ENCODE peak calls at places on chromosomes 13 and 19, in nine cellular contexts. One of them, this sample, is unnamed.

GRCh38 chr13:59991395-59991794 is 172.3 kb downstream of the DIAPH3 start:
- DNase-seq in activated T-cell treated with anti-CD3 and anti-CD28 coated beads, Interleukin-2, amount 50 U/mL, for 72 hours: no peak
- DNase-seq in endodermal cell: no peak
- DNase-seq in hippocampal formation: no peak
- DNase-seq in stimulated activated CD4-positive, alpha-beta T cell treated with anti-CD3 and anti-CD28 coated beads, Interleukin-12 subunit alpha, Interleukin-12 subunit beta, amount 100 ng/mL, for 24 hours: no peak
- DNase-seq in activated CD8-positive, alpha-beta T cell treated with anti-CD3 and anti-CD28 coated beads for 36 hours: no peak
- DNase-seq in cardiac fibroblast: no peak
- DNase-seq in T-cell: no peak
- DNase-seq in B cell: no peak
- DNase-seq in this sample: no peak

GRCh38 chr13:20125129-20125782 is 35.6 kb downstream of the GJA3 start:
- DNase-seq in activated T-cell treated with anti-CD3 and anti-CD28 coated beads, Interleukin-2, amount 50 U/mL, for 72 hours: no peak
- DNase-seq in endodermal cell: no peak
- DNase-seq in hippocampal formation: no peak
- DNase-seq in stimulated activated CD4-positive, alpha-beta T cell treated with anti-CD3 and anti-CD28 coated beads, Interleukin-12 subunit alpha, Interleukin-12 subunit beta, amount 100 ng/mL, for 24 hours: no peak
- DNase-seq in activated CD8-positive, alpha-beta T cell treated with anti-CD3 and anti-CD28 coated beads for 36 hours: no peak
- DNase-seq in cardiac fibroblast: peak
- DNase-seq in T-cell: no peak
- DNase-seq in B cell: no peak
- DNase-seq in this sample: peak

GRCh38 chr13:109096101-109096500 is 466.7 kb downstream of the MYO16 start:
- DNase-seq in activated T-cell treated with anti-CD3 and anti-CD28 coated beads, Interleukin-2, amount 50 U/mL, for 72 hours: no peak
- DNase-seq in endodermal cell: no peak
- DNase-seq in hippocampal formation: no peak
- DNase-seq in stimulated activated CD4-positive, alpha-beta T cell treated with anti-CD3 and anti-CD28 coated beads, Interleukin-12 subunit alpha, Interleukin-12 subunit beta, amount 100 ng/mL, for 24 hours: no peak
- DNase-seq in activated CD8-positive, alpha-beta T cell treated with anti-CD3 and anti-CD28 coated beads for 36 hours: no peak
- DNase-seq in cardiac fibroblast: no peak
- DNase-seq in T-cell: no peak
- DNase-seq in B cell: no peak
- DNase-seq in this sample: no peak

GRCh38 chr13:19658192-19658591 is 24.7 kb downstream of the MPHOSPH8 start:
- DNase-seq in activated T-cell treated with anti-CD3 and anti-CD28 coated beads, Interleukin-2, amount 50 U/mL, for 72 hours: no peak
- DNase-seq in endodermal cell: no peak
- DNase-seq in hippocampal formation: no peak
- DNase-seq in stimulated activated CD4-positive, alpha-beta T cell treated with anti-CD3 and anti-CD28 coated beads, Interleukin-12 subunit alpha, Interleukin-12 subunit beta, amount 100 ng/mL, for 24 hours: no peak
- DNase-seq in activated CD8-positive, alpha-beta T cell treated with anti-CD3 and anti-CD28 coated beads for 36 hours: no peak
- DNase-seq in cardiac fibroblast: no peak
- DNase-seq in T-cell: no peak
- DNase-seq in B cell: no peak
- DNase-seq in this sample: no peak

GRCh38 chr13:76903544-76904162 is 17.4 kb upstream of the KCTD12 start:
- DNase-seq in activated T-cell treated with anti-CD3 and anti-CD28 coated beads, Interleukin-2, amount 50 U/mL, for 72 hours: peak
- DNase-seq in endodermal cell: peak
- DNase-seq in hippocampal formation: no peak
- DNase-seq in stimulated activated CD4-positive, alpha-beta T cell treated with anti-CD3 and anti-CD28 coated beads, Interleukin-12 subunit alpha, Interleukin-12 subunit beta, amount 100 ng/mL, for 24 hours: peak
- DNase-seq in activated CD8-positive, alpha-beta T cell treated with anti-CD3 and anti-CD28 coated beads for 36 hours: peak
- DNase-seq in cardiac fibroblast: peak
- DNase-seq in T-cell: peak
- DNase-seq in B cell: peak
- DNase-seq in this sample: peak

GRCh38 chr13:44407379-44407778 is 33.8 kb downstream of the SERP2 start:
- DNase-seq in activated T-cell treated with anti-CD3 and anti-CD28 coated beads, Interleukin-2, amount 50 U/mL, for 72 hours: no peak
- DNase-seq in endodermal cell: no peak
- DNase-seq in hippocampal formation: no peak
- DNase-seq in stimulated activated CD4-positive, alpha-beta T cell treated with anti-CD3 and anti-CD28 coated beads, Interleukin-12 subunit alpha, Interleukin-12 subunit beta, amount 100 ng/mL, for 24 hours: no peak
- DNase-seq in activated CD8-positive, alpha-beta T cell treated with anti-CD3 and anti-CD28 coated beads for 36 hours: no peak
- DNase-seq in cardiac fibroblast: no peak
- DNase-seq in T-cell: no peak
- DNase-seq in B cell: no peak
- DNase-seq in this sample: no peak

GRCh38 chr13:73336789-73337188 is 278.0 kb downstream of the KLF5 start:
- DNase-seq in activated T-cell treated with anti-CD3 and anti-CD28 coated beads, Interleukin-2, amount 50 U/mL, for 72 hours: no peak
- DNase-seq in endodermal cell: no peak
- DNase-seq in hippocampal formation: no peak
- DNase-seq in stimulated activated CD4-positive, alpha-beta T cell treated with anti-CD3 and anti-CD28 coated beads, Interleukin-12 subunit alpha, Interleukin-12 subunit beta, amount 100 ng/mL, for 24 hours: no peak
- DNase-seq in activated CD8-positive, alpha-beta T cell treated with anti-CD3 and anti-CD28 coated beads for 36 hours: no peak
- DNase-seq in cardiac fibroblast: no peak
- DNase-seq in T-cell: no peak
- DNase-seq in B cell: no peak
- DNase-seq in this sample: peak

GRCh38 chr13:52670726-52671125 is 18.1 kb downstream of the SUGT1 start:
- DNase-seq in activated T-cell treated with anti-CD3 and anti-CD28 coated beads, Interleukin-2, amount 50 U/mL, for 72 hours: no peak
- DNase-seq in endodermal cell: no peak
- DNase-seq in hippocampal formation: no peak
- DNase-seq in stimulated activated CD4-positive, alpha-beta T cell treated with anti-CD3 and anti-CD28 coated beads, Interleukin-12 subunit alpha, Interleukin-12 subunit beta, amount 100 ng/mL, for 24 hours: no peak
- DNase-seq in activated CD8-positive, alpha-beta T cell treated with anti-CD3 and anti-CD28 coated beads for 36 hours: no peak
- DNase-seq in cardiac fibroblast: no peak
- DNase-seq in T-cell: no peak
- DNase-seq in B cell: no peak
- DNase-seq in this sample: no peak

GRCh38 chr19:11375143-11375948 is 880 bp downstream of the SWSAP1 start:
- DNase-seq in activated T-cell treated with anti-CD3 and anti-CD28 coated beads, Interleukin-2, amount 50 U/mL, for 72 hours: peak
- DNase-seq in endodermal cell: peak
- DNase-seq in hippocampal formation: no peak
- DNase-seq in stimulated activated CD4-positive, alpha-beta T cell treated with anti-CD3 and anti-CD28 coated beads, Interleukin-12 subunit alpha, Interleukin-12 subunit beta, amount 100 ng/mL, for 24 hours: peak
- DNase-seq in activated CD8-positive, alpha-beta T cell treated with anti-CD3 and anti-CD28 coated beads for 36 hours: peak
- DNase-seq in cardiac fibroblast: no peak
- DNase-seq in T-cell: peak
- DNase-seq in B cell: peak
- DNase-seq in this sample: no peak

GRCh38 chr13:100356889-100357288 is 231.7 kb downstream of the GGACT start:
- DNase-seq in activated T-cell treated with anti-CD3 and anti-CD28 coated beads, Interleukin-2, amount 50 U/mL, for 72 hours: no peak
- DNase-seq in endodermal cell: no peak
- DNase-seq in hippocampal formation: no peak
- DNase-seq in stimulated activated CD4-positive, alpha-beta T cell treated with anti-CD3 and anti-CD28 coated beads, Interleukin-12 subunit alpha, Interleukin-12 subunit beta, amount 100 ng/mL, for 24 hours: no peak
- DNase-seq in activated CD8-positive, alpha-beta T cell treated with anti-CD3 and anti-CD28 coated beads for 36 hours: no peak
- DNase-seq in cardiac fibroblast: peak
- DNase-seq in T-cell: no peak
- DNase-seq in B cell: no peak
- DNase-seq in this sample: no peak

GRCh38 chr19:39539165-39539518 is 819 bp downstream of the EID2 start:
- DNase-seq in activated T-cell treated with anti-CD3 and anti-CD28 coated beads, Interleukin-2, amount 50 U/mL, for 72 hours: no peak
- DNase-seq in endodermal cell: no peak
- DNase-seq in hippocampal formation: no peak
- DNase-seq in stimulated activated CD4-positive, alpha-beta T cell treated with anti-CD3 and anti-CD28 coated beads, Interleukin-12 subunit alpha, Interleukin-12 subunit beta, amount 100 ng/mL, for 24 hours: no peak
- DNase-seq in activated CD8-positive, alpha-beta T cell treated with anti-CD3 and anti-CD28 coated beads for 36 hours: no peak
- DNase-seq in cardiac fibroblast: no peak
- DNase-seq in T-cell: no peak
- DNase-seq in B cell: no peak
- DNase-seq in this sample: no peak

GRCh38 chr19:47609885-47610545 is 1.1 kb downstream of the BICRA start:
- DNase-seq in activated T-cell treated with anti-CD3 and anti-CD28 coated beads, Interleukin-2, amount 50 U/mL, for 72 hours: peak
- DNase-seq in endodermal cell: peak
- DNase-seq in hippocampal formation: peak
- DNase-seq in stimulated activated CD4-positive, alpha-beta T cell treated with anti-CD3 and anti-CD28 coated beads, Interleukin-12 subunit alpha, Interleukin-12 subunit beta, amount 100 ng/mL, for 24 hours: no peak
- DNase-seq in activated CD8-positive, alpha-beta T cell treated with anti-CD3 and anti-CD28 coated beads for 36 hours: peak
- DNase-seq in cardiac fibroblast: peak
- DNase-seq in T-cell: peak
- DNase-seq in B cell: peak
- DNase-seq in this sample: no peak

GRCh38 chr13:31000889-31001288 is 68.4 kb downstream of the TEX26 start:
- DNase-seq in activated T-cell treated with anti-CD3 and anti-CD28 coated beads, Interleukin-2, amount 50 U/mL, for 72 hours: no peak
- DNase-seq in endodermal cell: peak
- DNase-seq in hippocampal formation: no peak
- DNase-seq in stimulated activated CD4-positive, alpha-beta T cell treated with anti-CD3 and anti-CD28 coated beads, Interleukin-12 subunit alpha, Interleukin-12 subunit beta, amount 100 ng/mL, for 24 hours: no peak
- DNase-seq in activated CD8-positive, alpha-beta T cell treated with anti-CD3 and anti-CD28 coated beads for 36 hours: no peak
- DNase-seq in cardiac fibroblast: peak
- DNase-seq in T-cell: no peak
- DNase-seq in B cell: no peak
- DNase-seq in this sample: no peak

GRCh38 chr13:109785892-109786450 is 412 bp downstream of the IRS2 start:
- DNase-seq in activated T-cell treated with anti-CD3 and anti-CD28 coated beads, Interleukin-2, amount 50 U/mL, for 72 hours: no peak
- DNase-seq in endodermal cell: no peak
- DNase-seq in hippocampal formation: no peak
- DNase-seq in stimulated activated CD4-positive, alpha-beta T cell treated with anti-CD3 and anti-CD28 coated beads, Interleukin-12 subunit alpha, Interleukin-12 subunit beta, amount 100 ng/mL, for 24 hours: no peak
- DNase-seq in activated CD8-positive, alpha-beta T cell treated with anti-CD3 and anti-CD28 coated beads for 36 hours: no peak
- DNase-seq in cardiac fibroblast: peak
- DNase-seq in T-cell: no peak
- DNase-seq in B cell: no peak
- DNase-seq in this sample: no peak

GRCh38 chr13:42875448-42876269 is 94.3 kb downstream of the FAM216B start:
- DNase-seq in activated T-cell treated with anti-CD3 and anti-CD28 coated beads, Interleukin-2, amount 50 U/mL, for 72 hours: no peak
- DNase-seq in endodermal cell: peak
- DNase-seq in hippocampal formation: no peak
- DNase-seq in stimulated activated CD4-positive, alpha-beta T cell treated with anti-CD3 and anti-CD28 coated beads, Interleukin-12 subunit alpha, Interleukin-12 subunit beta, amount 100 ng/mL, for 24 hours: no peak
- DNase-seq in activated CD8-positive, alpha-beta T cell treated with anti-CD3 and anti-CD28 coated beads for 36 hours: no peak
- DNase-seq in cardiac fibroblast: peak
- DNase-seq in T-cell: no peak
- DNase-seq in B cell: no peak
- DNase-seq in this sample: peak

GRCh38 chr19:52237771-52238400 is 31.5 kb upstream of the ZNF766 start:
- DNase-seq in activated T-cell treated with anti-CD3 and anti-CD28 coated beads, Interleukin-2, amount 50 U/mL, for 72 hours: peak
- DNase-seq in endodermal cell: peak
- DNase-seq in hippocampal formation: peak
- DNase-seq in stimulated activated CD4-positive, alpha-beta T cell treated with anti-CD3 and anti-CD28 coated beads, Interleukin-12 subunit alpha, Interleukin-12 subunit beta, amount 100 ng/mL, for 24 hours: peak
- DNase-seq in activated CD8-positive, alpha-beta T cell treated with anti-CD3 and anti-CD28 coated beads for 36 hours: peak
- DNase-seq in cardiac fibroblast: peak
- DNase-seq in T-cell: peak
- DNase-seq in B cell: peak
- DNase-seq in this sample: peak

GRCh38 chr19:42555317-42555716 is 27.0 kb upstream of the CEACAM1 start:
- DNase-seq in activated T-cell treated with anti-CD3 and anti-CD28 coated beads, Interleukin-2, amount 50 U/mL, for 72 hours: no peak
- DNase-seq in endodermal cell: peak
- DNase-seq in hippocampal formation: no peak
- DNase-seq in stimulated activated CD4-positive, alpha-beta T cell treated with anti-CD3 and anti-CD28 coated beads, Interleukin-12 subunit alpha, Interleukin-12 subunit beta, amount 100 ng/mL, for 24 hours: no peak
- DNase-seq in activated CD8-positive, alpha-beta T cell treated with anti-CD3 and anti-CD28 coated beads for 36 hours: no peak
- DNase-seq in cardiac fibroblast: no peak
- DNase-seq in T-cell: no peak
- DNase-seq in B cell: no peak
- DNase-seq in this sample: no peak